ENCODE peak calls at places on chromosomes 3 and 15, in seven cellular contexts. J is NCI-H510A treated with DMSO at 0.1 percent for 48 hours; O is activated B cell treated with CpG ODN at 0.5 μM for 24 hours; S is EL; A is left ventricle myocardium inferior; U is H7; P is effector memory CD8-positive, alpha-beta T cell. C is an unnamed sample.

GRCh38 chr3:123287051-123287961 is 85.6 kb downstream of the SEC22A start:
- DNase-seq in O (no peak), A (no peak), J (no peak), U (peak; percentile 23), S (no peak), P (no peak), C (no peak)

GRCh38 chr3:108345492-108346205 is 49.3 kb downstream of the HHLA2 start:
- DNase-seq in O (no peak), U (no peak), S (no peak), J (no peak), A (no peak), P (no peak), C (no peak)

GRCh38 chr3:45119824-45120614 is 26.2 kb downstream of the CDCP1 start:
- DNase-seq in J (no peak), A (no peak), P (no peak), O (no peak), S (no peak), U (no peak), C (no peak)

GRCh38 chr15:52678036-52678467 is 1.1 kb downstream of the ATOSA start:
- DNase-seq in J (peak; percentile 52), O (peak; percentile 27), S (peak; percentile 71), P (peak; percentile 43), A (peak; percentile 57), U (peak; percentile 65), C (peak; percentile 73)

GRCh38 chr3:119609301-119609700 is 11.6 kb downstream of the PLA1A start:
- DNase-seq in S (no peak), A (no peak), U (no peak), O (no peak), J (no peak), P (no peak), C (no peak)

GRCh38 chr15:58432421-58432820 is 630 bp downstream of the LIPC start:
- DNase-seq in A (no peak), O (no peak), U (no peak), S (no peak), P (no peak), J (no peak), C (no peak)

GRCh38 chr15:49988766-49989165 is 130.3 kb downstream of the ATP8B4 start:
- DNase-seq in P (no peak), J (no peak), A (no peak), O (no peak), U (no peak), S (no peak), C (no peak)

GRCh38 chr15:76553564-76553963 is 217.0 kb downstream of the ISL2 start:
- DNase-seq in S (no peak), A (no peak), O (no peak), J (no peak), P (no peak), U (no peak), C (no peak)

GRCh38 chr3:56320907-56321306 is 147.4 kb downstream of the ERC2 start:
- DNase-seq in S (no peak), P (no peak), A (no peak), O (no peak), U (no peak), J (no peak), C (no peak)

GRCh38 chr15:48754011-48754410 is 56.9 kb downstream of the CEP152 start:
- DNase-seq in P (no peak), J (no peak), U (no peak), O (no peak), A (no peak), S (peak; percentile 49), C (no peak)

GRCh38 chr15:38224486-38224885 is 28.1 kb upstream of the SPRED1 start:
- DNase-seq in U (no peak), J (no peak), P (no peak), A (no peak), S (no peak), O (no peak), C (no peak)

GRCh38 chr15:99062226-99062625 is 42.7 kb upstream of the SYNM start:
- DNase-seq in O (no peak), S (no peak), U (no peak), A (no peak), J (no peak), P (no peak), C (no peak)

GRCh38 chr15:87874896-87875661 is 381.5 kb downstream of the NTRK3 start:
- DNase-seq in U (peak; percentile 27), P (no peak), A (peak; percentile 19), S (peak; percentile 89), J (no peak), O (no peak), C (no peak)

GRCh38 chr3:71469131-71469430 is 114.4 kb downstream of the FOXP1 start:
- DNase-seq in S (no peak), A (no peak), O (no peak), P (no peak), U (no peak), J (no peak), C (peak; percentile 59)

GRCh38 chr3:70982700-70983140 is 600.8 kb downstream of the FOXP1 start:
- DNase-seq in S (peak; percentile 81), J (peak; percentile 11), P (no peak), A (no peak), O (no peak), U (no peak), C (peak; percentile 97)

GRCh38 chr3:11165457-11165856 is 11.2 kb downstream of the HRH1 start:
- DNase-seq in O (no peak), P (no peak), A (no peak), S (no peak), U (no peak), J (no peak), C (no peak)